ENCODE peak calls at places on chromosomes 11 and 22, in six cellular contexts. A is breast epithelium, O is stomach, H is A549, W is ovary, Z is body of pancreas. I is an unnamed sample.

GRCh38 chr11:16049611-16050010 is 306.7 kb downstream of the SOX6 start:
- DNase-seq in A (no peak), O (no peak), H (no peak), W (no peak), Z (no peak), I (no peak)

GRCh38 chr11:2276280-2276998 is 6.1 kb upstream of the ASCL2 start:
- DNase-seq in A (peak), O (no peak), H (no peak), W (no peak), Z (no peak), I (no peak)

GRCh38 chr11:35007277-35007676 is 90.9 kb downstream of the PDHX start:
- DNase-seq in A (no peak), O (no peak), H (no peak), W (no peak), Z (no peak), I (no peak)

GRCh38 chr22:49044091-49044490 is 783.6 kb downstream of the BRD1 start:
- DNase-seq in A (no peak), O (no peak), H (no peak), W (no peak), Z (no peak), I (no peak)

GRCh38 chr22:29487587-29487986 is 7.6 kb downstream of the NEFH start:
- DNase-seq in A (no peak), O (no peak), H (no peak), W (no peak), Z (no peak), I (no peak)

GRCh38 chr22:28142361-28142801 is 223.3 kb upstream of the PITPNB start:
- DNase-seq in A (no peak), O (no peak), H (no peak), W (no peak), Z (no peak), I (no peak)

GRCh38 chr11:112238041-112238440 is 11.8 kb downstream of the PTS start:
- DNase-seq in A (no peak), O (no peak), H (no peak), W (no peak), Z (no peak), I (no peak)

GRCh38 chr11:117070016-117070415 is 28.2 kb downstream of the SIK3 start:
- DNase-seq in A (no peak), O (no peak), H (no peak), W (no peak), Z (no peak), I (no peak)

GRCh38 chr11:95140397-95141030 is 50.9 kb downstream of the ENDOD1 start:
- DNase-seq in A (no peak), O (no peak), H (no peak), W (no peak), Z (no peak), I (no peak)

GRCh38 chr11:97019754-97020153 is 629.9 kb downstream of the JRKL start:
- DNase-seq in A (no peak), O (no peak), H (no peak), W (no peak), Z (no peak), I (no peak)

GRCh38 chr11:64008283-64008931 is 22.2 kb downstream of the OTUB1 start:
- DNase-seq in A (no peak), O (no peak), H (no peak), W (no peak), Z (no peak), I (no peak)

GRCh38 chr22:37059876-37060449 is 8.4 kb downstream of the KCTD17 start:
- DNase-seq in A (no peak), O (no peak), H (no peak), W (no peak), Z (no peak), I (no peak)

GRCh38 chr22:29391546-29391945 is 3.2 kb upstream of the AP1B1 start:
- DNase-seq in A (no peak), O (no peak), H (no peak), W (no peak), Z (no peak), I (no peak)

GRCh38 chr11:17722000-17722643 is 2.8 kb downstream of the MYOD1 start:
- DNase-seq in A (no peak), O (no peak), H (peak), W (no peak), Z (no peak), I (no peak)

GRCh38 chr11:15770798-15771414 is 585.4 kb downstream of the SOX6 start:
- DNase-seq in A (no peak), O (peak), H (peak), W (no peak), Z (peak), I (peak)

GRCh38 chr22:19579880-19580279 is 55.7 kb upstream of the CLDN5 start:
- DNase-seq in A (peak), O (no peak), H (no peak), W (no peak), Z (no peak), I (no peak)
- TF ChIP-seq POLR2A in A (no peak), O (no peak), H (no peak), W (no peak), Z (no peak), I (no peak)

GRCh38 chr11:13462928-13463778 is at the start of gene BTBD10:
- DNase-seq in A (peak), O (peak), H (peak), W (peak), Z (peak), I (peak)
- TF ChIP-seq POLR2A in A (peak), O (peak), H (peak), W (peak), Z (peak), I (peak)

DNA sequence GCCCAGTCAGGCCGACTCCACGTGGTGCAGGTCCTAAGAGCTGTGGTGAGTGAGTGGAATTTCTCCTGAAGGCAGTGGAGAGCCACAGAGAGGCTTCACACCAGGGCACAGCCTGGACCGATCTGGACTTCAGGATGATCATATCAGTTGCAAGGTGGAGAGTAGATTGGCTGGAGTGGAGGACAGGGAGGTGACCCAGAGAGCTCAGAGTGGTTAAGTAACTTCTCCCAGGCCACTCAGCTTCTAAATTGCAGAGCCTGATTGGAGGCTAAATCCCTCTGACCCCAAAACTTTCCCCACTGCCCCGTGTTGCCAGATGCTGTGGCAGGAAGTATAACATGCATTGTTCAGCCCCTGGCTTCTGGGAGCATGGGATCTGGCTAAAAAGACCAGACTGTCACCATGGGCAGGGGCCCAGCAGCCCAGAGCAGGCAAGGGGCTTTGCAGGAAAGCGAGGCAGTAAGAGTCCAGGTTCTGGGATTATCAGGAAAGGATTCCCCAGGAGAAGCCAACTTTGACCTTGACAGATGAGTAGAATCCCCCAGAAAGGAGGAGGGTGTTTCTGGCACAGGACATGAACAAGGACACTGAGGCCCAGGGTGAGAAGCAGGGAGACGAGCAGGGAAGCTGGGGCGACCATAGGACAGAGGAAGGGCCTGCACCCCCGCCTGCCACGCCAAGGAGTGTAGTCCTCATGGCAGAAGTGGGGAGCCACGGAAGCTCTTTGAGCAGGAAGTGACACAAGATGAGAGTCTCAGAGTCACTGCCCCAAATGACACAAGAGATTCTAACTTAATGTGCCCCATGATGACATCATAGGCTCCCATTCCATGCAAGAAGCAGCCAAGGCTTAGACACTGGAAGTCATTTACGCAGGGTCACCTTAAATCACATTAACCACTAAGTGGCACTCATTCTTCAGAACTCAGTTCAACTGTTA is 4.8 kb downstream of the SLC35C1 start:
- DNase-seq in A (no peak), O (no peak), H (no peak), W (no peak), Z (no peak), I (no peak)
- TF ChIP-seq POLR2A in A (no peak), O (no peak), H (no peak), W (no peak), Z (no peak), I (no peak)

DNA sequence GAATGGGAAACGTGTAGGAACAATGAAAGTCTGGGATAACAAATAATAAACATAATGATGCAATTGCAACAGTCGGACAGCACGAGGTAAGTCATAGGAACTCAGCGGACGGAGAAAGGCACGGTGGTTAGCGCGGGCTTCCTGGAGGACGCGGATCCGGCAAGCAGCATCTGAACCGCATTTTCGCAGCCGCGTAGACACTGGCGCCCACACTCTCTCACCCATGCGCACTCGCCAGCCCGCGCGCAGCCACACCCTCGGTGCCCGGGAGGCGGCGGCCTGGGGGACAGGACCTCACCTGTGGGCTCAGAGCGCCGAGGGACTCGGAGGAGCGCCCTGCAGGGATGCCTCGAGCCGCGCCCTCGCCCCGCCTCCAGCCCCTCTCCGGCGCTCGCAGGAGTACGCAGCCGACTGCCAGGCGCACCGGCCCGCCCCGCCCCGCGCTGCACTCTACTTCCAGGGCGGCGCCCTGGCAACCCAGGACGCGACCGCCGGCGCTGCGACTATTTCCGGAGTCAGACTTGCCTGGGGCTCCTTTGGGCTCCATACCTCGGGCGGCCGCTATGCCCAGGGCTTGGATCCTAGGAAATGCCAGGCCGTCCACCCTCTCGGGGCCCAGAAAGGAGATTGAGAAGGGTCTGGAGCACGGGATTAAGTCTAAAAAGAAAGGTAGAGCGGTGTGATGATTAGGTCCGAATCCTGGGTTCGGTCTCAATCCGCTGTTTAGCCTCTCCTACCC is at the start of gene TTLL1:
- DNase-seq in A (peak), O (peak), H (peak), W (peak), Z (peak), I (peak)
- TF ChIP-seq POLR2A in A (no peak), O (no peak), H (peak), W (peak), Z (peak), I (peak)